ENCODE peak calls at places on chromosomes 1 and 21, in eight cellular contexts. M, H, E, P, F, V, Q and O are unnamed samples.

GRCh38 chr1:117719004-117719403 is 113.2 kb downstream of the TENT5C start:
- DNase-seq in P (no peak), M (no peak), H (no peak), F (no peak), V (no peak), E (no peak), Q (no peak), O (no peak)

GRCh38 chr21:43884012-43884860 is 19.2 kb downstream of the AGPAT3 start:
- DNase-seq in M (no peak), H (peak; percentile 65), E (no peak), V (peak; percentile 83), F (no peak), P (no peak), Q (peak; percentile 33), O (peak; percentile 33)

GRCh38 chr1:193905288-193906085 is 719.1 kb upstream of the B3GALT2 start:
- DNase-seq in Q (peak; percentile 17), H (no peak), V (no peak), E (no peak), M (no peak), P (no peak), F (no peak), O (no peak)

GRCh38 chr21:15515908-15516307 is 213.9 kb upstream of the USP25 start:
- DNase-seq in V (no peak), H (no peak), F (no peak), Q (no peak), E (no peak), P (no peak), M (no peak), O (no peak)

GRCh38 chr1:248924696-248925532 is 18.9 kb downstream of the PGBD2 start:
- DNase-seq in F (peak; percentile 55), Q (peak; percentile 63), M (no peak), P (no peak), V (peak; percentile 25), H (peak; percentile 69), E (no peak), O (no peak)

GRCh38 chr1:37323486-37324377 is 150.6 kb upstream of the ZC3H12A start:
- DNase-seq in P (no peak), H (peak; percentile 65), E (no peak), Q (peak; percentile 19), M (no peak), F (peak; percentile 38), V (no peak), O (no peak)

GRCh38 chr1:104780470-104781078 is 1030.9 kb downstream of the AMY1C start:
- DNase-seq in M (no peak), V (no peak), F (peak; percentile 11), E (no peak), H (peak; percentile 50), Q (peak; percentile 23), P (no peak), O (no peak)

GRCh38 chr1:151912973-151913372 is 3.7 kb upstream of the THEM4 start:
- DNase-seq in H (no peak), E (no peak), V (no peak), Q (no peak), F (no peak), M (no peak), P (no peak), O (no peak)

GRCh38 chr1:112625696-112626095 is 6.1 kb downstream of the CAPZA1 start:
- DNase-seq in E (no peak), F (no peak), Q (peak; percentile 35), V (no peak), M (no peak), H (no peak), P (no peak), O (no peak)

GRCh38 chr1:68438310-68438709 is 11.4 kb downstream of the RPE65 start:
- DNase-seq in F (no peak), P (no peak), E (no peak), M (no peak), V (no peak), H (no peak), Q (no peak), O (no peak)

GRCh38 chr1:54834007-54834541 is 33.0 kb upstream of the TTC22 start:
- DNase-seq in Q (no peak), P (no peak), V (no peak), F (no peak), H (no peak), M (no peak), E (no peak), O (no peak)

GRCh38 chr1:1246601-1247340 is at the start of gene C1QTNF12:
- DNase-seq in H (peak; percentile 64), V (no peak), F (no peak), M (no peak), P (no peak), E (no peak), Q (no peak), O (no peak)

GRCh38 chr21:45830720-45831366 is 150.7 kb upstream of the COL6A1 start:
- DNase-seq in E (no peak), H (no peak), F (no peak), P (no peak), Q (no peak), V (no peak), M (no peak), O (no peak)
- H3K36me3 ChIP-seq in E (no peaks in the 10 kb centered on the region), H (no peaks in the 10 kb centered on the region), F (no peaks in the 10 kb centered on the region), P (no peaks in the 10 kb centered on the region), Q (no peaks in the 10 kb centered on the region), V (no peaks in the 10 kb centered on the region), M (no peaks in the 10 kb centered on the region), O (no peaks in the 10 kb centered on the region)

DNA sequence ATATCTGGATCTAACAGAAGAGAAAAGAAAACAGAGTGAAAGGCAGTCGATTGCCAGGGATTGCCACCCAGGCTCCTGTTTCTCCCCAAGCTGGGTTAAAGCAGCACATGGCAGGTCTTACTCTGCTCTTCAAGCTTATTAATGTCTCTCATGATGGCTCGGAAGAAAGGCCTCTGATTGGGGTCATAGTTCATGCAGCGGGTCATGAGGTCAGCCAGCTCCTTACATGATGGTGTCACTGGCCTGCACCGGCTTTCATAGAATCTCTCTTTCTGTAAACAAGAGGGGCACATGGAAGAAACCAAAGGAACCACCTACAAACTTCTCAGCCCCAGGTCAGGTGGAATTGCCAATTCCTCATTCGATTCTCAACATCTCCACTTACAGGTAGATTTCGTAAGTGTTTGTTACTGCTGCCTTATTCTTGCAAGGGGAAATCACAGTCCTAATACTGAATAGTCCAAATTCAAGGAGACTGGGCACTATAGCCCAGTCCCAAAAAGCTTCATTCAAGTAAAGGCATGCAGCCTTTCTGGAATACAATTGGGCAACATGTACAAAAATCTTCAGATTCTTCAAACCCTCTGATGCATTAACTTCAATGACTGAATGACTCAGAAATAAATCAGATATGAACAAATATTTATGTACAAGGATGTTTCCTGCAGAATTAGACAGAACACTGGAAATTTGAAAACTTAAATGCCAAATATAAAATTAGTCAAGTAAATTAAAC is 96.6 kb downstream of the RAVER2 start:
- DNase-seq in P (no peak), F (no peak), E (no peak), H (no peak), M (no peak), Q (no peak), V (no peak), O (no peak)
- H3K36me3 ChIP-seq in P (peaks cover 40% of the 10 kb centered on the region), F (peaks cover 7% of the 10 kb centered on the region), E (peaks cover 62% of the 10 kb centered on the region), H (no peaks in the 10 kb centered on the region), M (peaks cover 94% of the 10 kb centered on the region), Q (peaks cover 79% of the 10 kb centered on the region), V (no peaks in the 10 kb centered on the region), O (no peaks in the 10 kb centered on the region)

GRCh38 chr1:200901350-200901749 is 6.7 kb downstream of the INAVA start:
- DNase-seq in E (no peak), M (no peak), V (no peak), Q (no peak), F (no peak), H (no peak), P (no peak), O (no peak)

GRCh38 chr1:200899015-200899386 is 4.3 kb downstream of the INAVA start:
- DNase-seq in Q (no peak), H (no peak), V (no peak), E (no peak), F (no peak), M (no peak), P (no peak), O (no peak)

GRCh38 chr1:200900877-200901276 is 6.2 kb downstream of the INAVA start:
- DNase-seq in E (no peak), H (no peak), Q (no peak), F (no peak), M (no peak), V (no peak), P (no peak), O (no peak)

GRCh38 chr1:200899954-200900867 is 5.5 kb downstream of the INAVA start:
- DNase-seq in M (no peak), P (no peak), V (no peak), Q (no peak), F (no peak), H (no peak), E (no peak), O (no peak)

DNA sequence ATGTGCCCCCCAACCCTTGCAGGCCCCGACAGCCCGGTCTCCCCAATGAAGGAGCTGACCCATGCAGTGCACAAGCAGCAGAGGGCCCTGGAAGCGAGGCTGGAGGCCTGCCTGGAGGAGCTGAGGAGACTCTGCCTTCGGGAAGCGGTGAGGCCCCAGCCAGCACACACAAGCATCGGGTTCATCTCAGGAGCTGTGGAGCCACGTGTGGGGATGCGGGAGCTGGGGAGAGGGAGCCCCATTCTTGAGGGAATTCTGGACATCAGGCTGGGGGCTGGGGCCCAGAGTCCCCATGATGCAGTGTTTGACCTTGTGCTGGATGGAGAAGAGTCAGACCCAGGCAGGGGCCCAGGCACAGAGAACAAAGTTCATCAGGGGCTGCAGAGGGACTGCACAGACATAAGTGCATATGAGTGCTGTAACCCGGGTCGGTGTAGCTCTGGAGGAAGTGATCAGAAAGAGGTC is 4.8 kb downstream of the INAVA start:
- DNase-seq in E (no peak), Q (no peak), H (no peak), P (no peak), M (no peak), F (no peak), V (no peak), O (no peak)
- H3K36me3 ChIP-seq in E (no peaks in the 10 kb centered on the region), Q (no peaks in the 10 kb centered on the region), H (no peaks in the 10 kb centered on the region), P (no peaks in the 10 kb centered on the region), M (peaks cover 5% of the 10 kb centered on the region), F (no peaks in the 10 kb centered on the region), V (no peaks in the 10 kb centered on the region), O (no peaks in the 10 kb centered on the region)

GRCh38 chr1:6307099-6307498 is 46.2 kb upstream of the GPR153 start:
- DNase-seq in M (peak; percentile 47), P (no peak), Q (no peak), F (no peak), E (no peak), V (no peak), H (no peak), O (no peak)

GRCh38 chr1:6310116-6310848 is 49.4 kb upstream of the GPR153 start:
- DNase-seq in F (no peak), M (peak; percentile 57), V (no peak), E (no peak), H (no peak), P (no peak), Q (no peak), O (no peak)

GRCh38 chr1:6309550-6309949 is 48.7 kb upstream of the GPR153 start:
- DNase-seq in P (no peak), M (no peak), Q (no peak), F (no peak), E (no peak), H (no peak), V (no peak), O (no peak)

GRCh38 chr1:6303397-6304012 is 42.6 kb upstream of the GPR153 start:
- DNase-seq in V (no peak), M (no peak), Q (no peak), H (no peak), F (no peak), E (no peak), P (no peak), O (no peak)

DNA sequence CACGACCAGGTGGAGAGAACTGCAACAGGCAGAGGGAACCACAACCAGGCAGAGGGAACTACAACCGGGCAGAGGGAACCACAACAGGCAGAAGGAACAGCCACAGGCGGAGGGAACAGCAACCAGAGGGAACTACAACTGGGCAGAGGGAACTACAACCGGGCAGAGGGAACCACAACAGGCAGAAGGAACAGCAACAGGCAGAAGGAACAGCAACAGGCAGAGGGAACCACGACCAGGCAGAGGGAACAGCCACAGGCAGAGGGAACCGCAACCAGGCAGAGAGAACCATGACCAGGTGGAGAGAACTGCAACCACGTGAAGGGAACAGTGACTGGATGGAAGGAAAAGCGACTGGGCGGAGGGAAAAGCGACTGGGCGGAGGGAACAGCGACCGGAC is 47.6 kb upstream of the GPR153 start:
- DNase-seq in M (no peak), V (no peak), Q (no peak), E (no peak), P (no peak), F (no peak), H (no peak), O (no peak)
- H3K36me3 ChIP-seq in M (no peaks in the 10 kb centered on the region), V (no peaks in the 10 kb centered on the region), Q (no peaks in the 10 kb centered on the region), E (no peaks in the 10 kb centered on the region), P (no peaks in the 10 kb centered on the region), F (peaks cover 4% of the 10 kb centered on the region), H (no peaks in the 10 kb centered on the region), O (no peaks in the 10 kb centered on the region)